ENCODE peak calls at places on chromosomes 3 and 15, in five cellular contexts. One of them, this sample, is unnamed.

GRCh38 chr3:150330872-150331271 is 77.2 kb upstream of the TSC22D2 start:
- DNase-seq in K562: no peak
- DNase-seq in GM12878: no peak
- DNase-seq in HepG2: no peak
- DNase-seq in SK-N-SH: no peak
- DNase-seq in this sample: no peak

GRCh38 chr3:166283856-166284255 is 446.6 kb upstream of the BCHE start:
- DNase-seq in K562: no peak
- DNase-seq in GM12878: no peak
- DNase-seq in HepG2: no peak
- DNase-seq in SK-N-SH: no peak
- DNase-seq in this sample: peak

GRCh38 chr3:41158947-41159346 is 40.4 kb upstream of the CTNNB1 start:
- DNase-seq in K562: no peak
- DNase-seq in GM12878: no peak
- DNase-seq in HepG2: no peak
- DNase-seq in SK-N-SH: no peak
- DNase-seq in this sample: no peak

GRCh38 chr3:192336286-192336685 is 391.1 kb downstream of the FGF12 start:
- DNase-seq in K562: no peak
- DNase-seq in GM12878: no peak
- DNase-seq in HepG2: no peak
- DNase-seq in SK-N-SH: no peak
- DNase-seq in this sample: no peak

GRCh38 chr15:65094294-65094995 is 17.9 kb downstream of the KBTBD13 start:
- DNase-seq in K562: no peak
- DNase-seq in GM12878: no peak
- DNase-seq in HepG2: no peak
- DNase-seq in SK-N-SH: peak
- DNase-seq in this sample: no peak

GRCh38 chr15:38899300-38899699 is 334.7 kb upstream of the RASGRP1 start:
- DNase-seq in K562: no peak
- DNase-seq in GM12878: no peak
- DNase-seq in HepG2: no peak
- DNase-seq in SK-N-SH: no peak
- DNase-seq in this sample: peak

GRCh38 chr3:152835311-152836102 is 576 bp downstream of the P2RY1 start:
- DNase-seq in K562: peak
- DNase-seq in GM12878: no peak
- DNase-seq in HepG2: no peak
- DNase-seq in SK-N-SH: peak
- DNase-seq in this sample: peak

GRCh38 chr3:58071480-58071971 is 63.3 kb downstream of the FLNB start:
- DNase-seq in K562: no peak
- DNase-seq in GM12878: no peak
- DNase-seq in HepG2: peak
- DNase-seq in SK-N-SH: no peak
- DNase-seq in this sample: no peak

GRCh38 chr15:66285462-66286280 is 7.7 kb upstream of the DIS3L start:
- DNase-seq in K562: no peak
- DNase-seq in GM12878: no peak
- DNase-seq in HepG2: no peak
- DNase-seq in SK-N-SH: no peak
- DNase-seq in this sample: no peak

GRCh38 chr15:25739687-25740121 is 123.4 kb downstream of the ATP10A start:
- DNase-seq in K562: no peak
- DNase-seq in GM12878: peak
- DNase-seq in HepG2: no peak
- DNase-seq in SK-N-SH: peak
- DNase-seq in this sample: peak

GRCh38 chr15:29008846-29009245 is 123.1 kb downstream of the APBA2 start:
- DNase-seq in K562: no peak
- DNase-seq in GM12878: no peak
- DNase-seq in HepG2: no peak
- DNase-seq in SK-N-SH: no peak
- DNase-seq in this sample: peak

GRCh38 chr15:82081904-82082810 is 36.3 kb upstream of the MEX3B start:
- DNase-seq in K562: peak
- DNase-seq in GM12878: no peak
- DNase-seq in HepG2: no peak
- DNase-seq in SK-N-SH: peak
- DNase-seq in this sample: peak

GRCh38 chr3:187066228-187066995 is 72.9 kb downstream of the RPL39L start:
- DNase-seq in K562: peak
- DNase-seq in GM12878: no peak
- DNase-seq in HepG2: peak
- DNase-seq in SK-N-SH: peak
- DNase-seq in this sample: peak

GRCh38 chr15:60605879-60606304 is 127.0 kb upstream of the ICE2 start:
- DNase-seq in K562: no peak
- DNase-seq in GM12878: no peak
- DNase-seq in HepG2: no peak
- DNase-seq in SK-N-SH: peak
- DNase-seq in this sample: peak

GRCh38 chr15:41490355-41490754 is 3.3 kb upstream of the ITPKA start:
- DNase-seq in K562: peak
- DNase-seq in GM12878: peak
- DNase-seq in HepG2: peak
- DNase-seq in SK-N-SH: peak
- DNase-seq in this sample: peak

GRCh38 chr3:157406376-157406775 is 30.3 kb upstream of the PTX3 start:
- DNase-seq in K562: no peak
- DNase-seq in GM12878: no peak
- DNase-seq in HepG2: no peak
- DNase-seq in SK-N-SH: no peak
- DNase-seq in this sample: no peak

GRCh38 chr3:30548605-30549004 is 57.8 kb upstream of the TGFBR2 start:
- DNase-seq in K562: peak
- DNase-seq in GM12878: no peak
- DNase-seq in HepG2: no peak
- DNase-seq in SK-N-SH: peak
- DNase-seq in this sample: no peak

GRCh38 chr3:152335273-152335672 is 66.5 kb downstream of the MBNL1 start:
- DNase-seq in K562: no peak
- DNase-seq in GM12878: no peak
- DNase-seq in HepG2: no peak
- DNase-seq in SK-N-SH: no peak
- DNase-seq in this sample: no peak

GRCh38 chr3:127456471-127457093 is 134.0 kb downstream of the TPRA1 start:
- DNase-seq in K562: no peak
- DNase-seq in GM12878: no peak
- DNase-seq in HepG2: no peak
- DNase-seq in SK-N-SH: no peak
- DNase-seq in this sample: peak

GRCh38 chr15:63892794-63893441 is 59.2 kb upstream of the HERC1 start:
- DNase-seq in K562: no peak
- DNase-seq in GM12878: peak
- DNase-seq in HepG2: no peak
- DNase-seq in SK-N-SH: no peak
- DNase-seq in this sample: no peak

GRCh38 chr15:25088261-25088790 is 133.5 kb downstream of the SNRPN start:
- DNase-seq in K562: no peak
- DNase-seq in GM12878: no peak
- DNase-seq in HepG2: no peak
- DNase-seq in SK-N-SH: no peak
- DNase-seq in this sample: no peak

GRCh38 chr15:37586976-37587375 is 347.5 kb upstream of the TMCO5A start:
- DNase-seq in K562: no peak
- DNase-seq in GM12878: no peak
- DNase-seq in HepG2: no peak
- DNase-seq in SK-N-SH: no peak
- DNase-seq in this sample: peak

GRCh38 chr3:171284308-171285075 is 175.7 kb downstream of the TNIK start:
- DNase-seq in K562: no peak
- DNase-seq in GM12878: peak
- DNase-seq in HepG2: no peak
- DNase-seq in SK-N-SH: peak
- DNase-seq in this sample: peak

GRCh38 chr15:62565620-62566019 is 400.5 kb upstream of the C2CD4B start:
- DNase-seq in K562: no peak
- DNase-seq in GM12878: no peak
- DNase-seq in HepG2: no peak
- DNase-seq in SK-N-SH: no peak
- DNase-seq in this sample: no peak

GRCh38 chr15:87724330-87724729 is 532.2 kb downstream of the NTRK3 start:
- DNase-seq in K562: no peak
- DNase-seq in GM12878: no peak
- DNase-seq in HepG2: no peak
- DNase-seq in SK-N-SH: no peak
- DNase-seq in this sample: no peak

GRCh38 chr3:138846350-138846756 is 11.6 kb upstream of the PIK3CB start:
- DNase-seq in K562: no peak
- DNase-seq in GM12878: no peak
- DNase-seq in HepG2: peak
- DNase-seq in SK-N-SH: no peak
- DNase-seq in this sample: no peak

GRCh38 chr3:192174283-192174682 is 553.1 kb downstream of the FGF12 start:
- DNase-seq in K562: no peak
- DNase-seq in GM12878: no peak
- DNase-seq in HepG2: no peak
- DNase-seq in SK-N-SH: no peak
- DNase-seq in this sample: no peak

GRCh38 chr15:43911235-43911661 is 84.4 kb downstream of the WDR76 start:
- DNase-seq in K562: no peak
- DNase-seq in GM12878: no peak
- DNase-seq in HepG2: no peak
- DNase-seq in SK-N-SH: no peak
- DNase-seq in this sample: peak

DNA sequence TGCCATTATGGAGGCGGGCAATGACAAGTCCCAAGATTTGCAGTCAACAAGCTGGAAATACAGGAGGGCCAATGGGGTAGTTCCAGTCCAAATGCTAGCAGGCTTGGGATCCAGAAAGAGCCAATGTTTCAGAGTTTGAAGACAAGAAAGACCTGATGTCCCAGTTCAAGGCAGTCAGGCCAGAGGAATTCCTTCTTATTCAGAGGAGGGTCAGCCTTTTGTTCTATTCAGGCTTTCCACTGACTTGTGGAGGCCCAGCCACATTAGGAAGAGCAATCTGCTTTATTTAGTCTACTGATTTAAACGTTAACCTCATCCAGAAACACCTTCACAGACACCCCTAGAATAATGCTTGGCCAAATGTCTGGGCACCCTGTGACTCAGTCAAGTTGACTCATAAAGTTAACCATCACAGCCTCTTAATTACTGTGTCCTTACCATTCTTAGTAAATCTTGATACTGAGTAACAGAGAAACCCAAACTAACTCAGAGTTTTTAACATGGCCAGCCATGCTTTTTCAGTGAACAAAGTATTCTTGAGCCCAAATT is 50.9 kb upstream of the NPHP3 start:
- DNase-seq in K562: no peak
- DNase-seq in GM12878: no peak
- DNase-seq in HepG2: no peak
- DNase-seq in SK-N-SH: no peak
- DNase-seq in this sample: no peak
- TF ChIP-seq MXI1 in K562: no peak
- TF ChIP-seq MXI1 in GM12878: no peak
- TF ChIP-seq MXI1 in HepG2: no peak
- TF ChIP-seq MXI1 in SK-N-SH: no peak
- TF ChIP-seq MXI1 in this sample: no peak

GRCh38 chr3:10703875-10704274 is 112.2 kb upstream of the SLC6A11 start:
- DNase-seq in K562: no peak
- DNase-seq in GM12878: no peak
- DNase-seq in HepG2: no peak
- DNase-seq in SK-N-SH: peak
- DNase-seq in this sample: peak
- TF ChIP-seq MXI1 in K562: no peak
- TF ChIP-seq MXI1 in GM12878: no peak
- TF ChIP-seq MXI1 in HepG2: no peak
- TF ChIP-seq MXI1 in SK-N-SH: no peak
- TF ChIP-seq MXI1 in this sample: no peak

GRCh38 chr15:68463444-68463843 is 31.5 kb upstream of the ITGA11 start:
- DNase-seq in K562: no peak
- DNase-seq in GM12878: no peak
- DNase-seq in HepG2: no peak
- DNase-seq in SK-N-SH: no peak
- DNase-seq in this sample: no peak

GRCh38 chr15:68465861-68466560 is 34.0 kb upstream of the ITGA11 start:
- DNase-seq in K562: no peak
- DNase-seq in GM12878: no peak
- DNase-seq in HepG2: no peak
- DNase-seq in SK-N-SH: no peak
- DNase-seq in this sample: no peak

GRCh38 chr15:68466876-68467275 is 34.9 kb upstream of the ITGA11 start:
- DNase-seq in K562: no peak
- DNase-seq in GM12878: no peak
- DNase-seq in HepG2: no peak
- DNase-seq in SK-N-SH: no peak
- DNase-seq in this sample: no peak

GRCh38 chr15:68463996-68464395 is 32.0 kb upstream of the ITGA11 start:
- DNase-seq in K562: peak
- DNase-seq in GM12878: no peak
- DNase-seq in HepG2: no peak
- DNase-seq in SK-N-SH: no peak
- DNase-seq in this sample: no peak

GRCh38 chr15:68464451-68465090 is 32.6 kb upstream of the ITGA11 start:
- DNase-seq in K562: no peak
- DNase-seq in GM12878: no peak
- DNase-seq in HepG2: no peak
- DNase-seq in SK-N-SH: no peak
- DNase-seq in this sample: peak
- TF ChIP-seq MXI1 in K562: no peak
- TF ChIP-seq MXI1 in GM12878: no peak
- TF ChIP-seq MXI1 in HepG2: no peak
- TF ChIP-seq MXI1 in SK-N-SH: no peak
- TF ChIP-seq MXI1 in this sample: no peak

GRCh38 chr3:173395412-173396181 is 1.9 kb upstream of the NLGN1 start:
- DNase-seq in K562: peak
- DNase-seq in GM12878: no peak
- DNase-seq in HepG2: no peak
- DNase-seq in SK-N-SH: peak
- DNase-seq in this sample: peak

GRCh38 chr3:173397161-173398110 is at the start of gene NLGN1:
- DNase-seq in K562: no peak
- DNase-seq in GM12878: no peak
- DNase-seq in HepG2: no peak
- DNase-seq in SK-N-SH: peak
- DNase-seq in this sample: peak

GRCh38 chr3:173396191-173397041 is 1.1 kb upstream of the NLGN1 start:
- DNase-seq in K562: no peak
- DNase-seq in GM12878: no peak
- DNase-seq in HepG2: no peak
- DNase-seq in SK-N-SH: peak
- DNase-seq in this sample: no peak

GRCh38 chr3:173399001-173399400 is 1.5 kb downstream of the NLGN1 start:
- DNase-seq in K562: no peak
- DNase-seq in GM12878: no peak
- DNase-seq in HepG2: no peak
- DNase-seq in SK-N-SH: no peak
- DNase-seq in this sample: no peak

DNA sequence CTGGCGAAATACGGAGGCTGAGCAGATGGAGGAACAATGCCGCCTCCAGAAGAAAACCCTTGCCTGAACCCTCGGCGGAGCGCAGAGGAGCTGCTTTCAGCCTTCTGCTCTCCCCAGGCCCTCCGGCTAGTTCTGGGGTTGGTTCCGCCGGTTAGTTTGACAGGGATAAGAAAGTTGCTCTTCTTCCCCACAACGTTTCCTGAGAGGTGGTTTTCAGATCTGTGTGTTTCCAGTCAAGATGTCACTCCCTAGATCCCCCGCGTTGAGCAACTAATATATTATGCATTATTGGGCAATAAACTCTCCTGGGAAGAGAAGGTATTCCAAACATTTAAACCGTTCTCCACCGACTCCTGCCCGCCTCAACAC is 551 bp downstream of the NLGN1 start:
- DNase-seq in K562: no peak
- DNase-seq in GM12878: no peak
- DNase-seq in HepG2: no peak
- DNase-seq in SK-N-SH: no peak
- DNase-seq in this sample: no peak
- TF ChIP-seq MXI1 in K562: no peak
- TF ChIP-seq MXI1 in GM12878: no peak
- TF ChIP-seq MXI1 in HepG2: no peak
- TF ChIP-seq MXI1 in SK-N-SH: no peak
- TF ChIP-seq MXI1 in this sample: no peak